ENCODE peak calls at places on chromosomes 13 and 19, in nine cellular contexts. H is hippocampal formation; T is MCF 10A; S is substantia nigra; Y is stimulated activated CD8-positive, alpha-beta memory T cell treated with anti-CD3 and anti-CD28 coated beads, Interleukin-4, amount 100 ng/mL, for 4 hours; Z is activated CD4-positive, CD25-positive, alpha-beta regulatory T cell; O is stimulated activated CD4-positive, alpha-beta T cell treated with anti-CD3 and anti-CD28 coated beads, Interleukin-2, amount 100 ng/mL, for 48 hours; F is EL; W is Calu3. M is an unnamed sample.
A peak's percentile ranks its signal among the peaks of the same experiment; 100 is the strongest.

GRCh38 chr13:110119943-110120905 is 186.7 kb downstream of the COL4A1 start:
- DNase-seq in H (no peak), T (peak; percentile 71), S (no peak), Y (no peak), Z (no peak), O (no peak), F (no peak), W (no peak), M (no peak)

GRCh38 chr13:37476874-37477273 is 121.7 kb downstream of the POSTN start:
- DNase-seq in H (no peak), T (peak; percentile 12), S (no peak), Y (no peak), Z (no peak), O (no peak), F (peak; percentile 85), W (no peak), M (no peak)

GRCh38 chr13:74839656-74840055 is 642.3 kb downstream of the TBC1D4 start:
- DNase-seq in H (no peak), T (peak; percentile 17), S (no peak), Y (no peak), Z (no peak), O (no peak), F (peak; percentile 1), W (no peak), M (no peak)

GRCh38 chr13:95201814-95202521 is 99.3 kb downstream of the ABCC4 start:
- DNase-seq in H (no peak), T (no peak), S (peak; percentile 22), Y (no peak), Z (no peak), O (no peak), F (no peak), W (no peak), M (no peak)

GRCh38 chr19:3171894-3172679 is 6.5 kb upstream of the S1PR4 start:
- DNase-seq in H (no peak), T (peak; percentile 33), S (no peak), Y (no peak), Z (no peak), O (no peak), F (no peak), W (peak; percentile 21), M (no peak)

GRCh38 chr13:50713849-50714248 is 129.6 kb downstream of the DLEU7 start:
- DNase-seq in H (peak; percentile 13), T (peak; percentile 45), S (peak; percentile 14), Y (no peak), Z (no peak), O (no peak), F (peak; percentile 76), W (no peak), M (no peak)

GRCh38 chr13:31775148-31775547 is 35.8 kb downstream of the RXFP2 start:
- DNase-seq in H (no peak), T (no peak), S (no peak), Y (no peak), Z (no peak), O (no peak), F (no peak), W (no peak), M (no peak)

GRCh38 chr13:75978815-75979214 is 342.7 kb downstream of the LMO7 start:
- DNase-seq in H (no peak), T (peak; percentile 21), S (no peak), Y (no peak), Z (no peak), O (no peak), F (no peak), W (no peak), M (no peak)

GRCh38 chr19:10961763-10962536 is 1.1 kb downstream of the SMARCA4 start:
- DNase-seq in H (no peak), T (peak; percentile 14), S (no peak), Y (no peak), Z (no peak), O (no peak), F (peak; percentile 18), W (no peak), M (no peak)

GRCh38 chr19:17654993-17655392 is 33.2 kb downstream of the UNC13A start:
- DNase-seq in H (no peak), T (peak; percentile 61), S (no peak), Y (no peak), Z (no peak), O (no peak), F (no peak), W (peak; percentile 17), M (no peak)

GRCh38 chr19:9847087-9847671 is 12.1 kb downstream of the PIN1 start:
- DNase-seq in H (no peak), T (peak; percentile 80), S (no peak), Y (no peak), Z (no peak), O (peak; percentile 33), F (peak; percentile 89), W (peak; percentile 55), M (peak; percentile 75)

GRCh38 chr19:35757231-35757748 is 461 bp upstream of the HSPB6 start:
- DNase-seq in H (no peak), T (no peak), S (peak; percentile 76), Y (no peak), Z (no peak), O (no peak), F (peak; percentile 96), W (peak; percentile 43), M (peak; percentile 51)

GRCh38 chr19:4375164-4375619 is 25.2 kb downstream of the SH3GL1 start:
- DNase-seq in H (no peak), T (peak; percentile 80), S (no peak), Y (no peak), Z (no peak), O (no peak), F (peak; percentile 50), W (peak; percentile 79), M (no peak)

GRCh38 chr19:33290956-33291622 is 11.2 kb downstream of the CEBPA start:
- DNase-seq in H (no peak), T (peak; percentile 90), S (no peak), Y (no peak), Z (no peak), O (no peak), F (no peak), W (peak; percentile 55), M (no peak)

GRCh38 chr19:2170987-2171348 is 7.2 kb downstream of the DOT1L start:
- DNase-seq in H (no peak), T (no peak), S (no peak), Y (no peak), Z (no peak), O (no peak), F (no peak), W (no peak), M (no peak)

GRCh38 chr19:47427241-47428176 is 8.2 kb upstream of the MEIS3 start:
- DNase-seq in H (peak; percentile 26), T (peak; percentile 74), S (peak; percentile 29), Y (peak; percentile 47), Z (peak; percentile 23), O (peak; percentile 76), F (peak; percentile 69), W (peak; percentile 89), M (peak; percentile 96)

GRCh38 chr19:45340232-45340898 is at the start of gene KLC3:
- DNase-seq in H (no peak), T (peak; percentile 47), S (no peak), Y (no peak), Z (no peak), O (peak; percentile 36), F (no peak), W (peak; percentile 84), M (peak; percentile 79)

GRCh38 chr13:40130871-40131636 is 475.6 kb downstream of the COG6 start:
- DNase-seq in H (no peak), T (peak; percentile 89), S (no peak), Y (no peak), Z (no peak), O (no peak), F (peak; percentile 60), W (no peak), M (no peak)

GRCh38 chr13:105603283-105603682 is 932.2 kb downstream of the EFNB2 start:
- DNase-seq in H (no peak), T (peak; percentile 17), S (no peak), Y (no peak), Z (no peak), O (no peak), F (no peak), W (no peak), M (no peak)

GRCh38 chr13:97043302-97043701 is 49.0 kb upstream of the OXGR1 start:
- DNase-seq in H (no peak), T (no peak), S (no peak), Y (no peak), Z (no peak), O (no peak), F (peak; percentile 16), W (no peak), M (no peak)